ENCODE peak calls at places on chromosomes 11 and 22, in six cellular contexts. J, V, U, T, C and X are unnamed samples.

GRCh38 chr22:43276311-43276710 is 66.9 kb downstream of the SCUBE1 start:
- DNase-seq in J (no peak), V (no peak), U (no peak), T (no peak), C (no peak), X (no peak)

GRCh38 chr11:17376493-17376892 is 12.0 kb downstream of the KCNJ11 start:
- DNase-seq in J (no peak), V (no peak), U (no peak), T (no peak), C (no peak), X (no peak)

GRCh38 chr11:877565-877964 is 33.0 kb downstream of the CHID1 start:
- DNase-seq in J (peak; percentile 31), V (no peak), U (peak; percentile 71), T (no peak), C (no peak), X (no peak)

GRCh38 chr11:17528906-17529813 is 15.1 kb downstream of the USH1C start:
- DNase-seq in J (no peak), V (no peak), U (no peak), T (no peak), C (no peak), X (no peak)

GRCh38 chr11:110131386-110132123 is 38.4 kb downstream of the ZC3H12C start:
- DNase-seq in J (no peak), V (no peak), U (no peak), T (no peak), C (no peak), X (no peak)

GRCh38 chr11:62892077-62892922 is 11.6 kb downstream of the SLC3A2 start:
- DNase-seq in J (no peak), V (no peak), U (no peak), T (no peak), C (no peak), X (no peak)

GRCh38 chr11:34565417-34566208 is 52.0 kb upstream of the ELF5 start:
- DNase-seq in J (peak; percentile 35), V (no peak), U (peak; percentile 37), T (no peak), C (no peak), X (no peak)

GRCh38 chr11:126423743-126424142 is 68.3 kb downstream of the ST3GAL4 start:
- DNase-seq in J (no peak), V (no peak), U (no peak), T (no peak), C (no peak), X (no peak)

GRCh38 chr11:34405079-34405858 is 33.5 kb upstream of the CAT start:
- DNase-seq in J (peak; percentile 57), V (no peak), U (peak; percentile 13), T (no peak), C (no peak), X (peak; percentile 91)

GRCh38 chr11:2592559-2593392 is 107.0 kb downstream of the KCNQ1OT1 start:
- DNase-seq in J (no peak), V (no peak), U (no peak), T (no peak), C (no peak), X (no peak)

GRCh38 chr11:106482920-106483761 is 405.7 kb downstream of the AASDHPPT start:
- DNase-seq in J (no peak), V (peak; percentile 71), U (no peak), T (no peak), C (no peak), X (peak; percentile 49)

GRCh38 chr22:20130319-20130718 is 1.3 kb upstream of the ZDHHC8 start:
- DNase-seq in J (no peak), V (no peak), U (no peak), T (no peak), C (no peak), X (no peak)

GRCh38 chr11:103681855-103682254 is 354.6 kb upstream of the DDI1 start:
- DNase-seq in J (no peak), V (no peak), U (no peak), T (no peak), C (no peak), X (no peak)

GRCh38 chr22:20638143-20638870 is 130.9 kb downstream of the MED15 start:
- DNase-seq in J (no peak), V (no peak), U (no peak), T (no peak), C (no peak), X (no peak)

GRCh38 chr22:32237021-32237420 is 18.1 kb downstream of the SLC5A4 start:
- DNase-seq in J (no peak), V (no peak), U (no peak), T (no peak), C (no peak), X (no peak)

GRCh38 chr11:34233215-34233614 is 124.6 kb downstream of the ABTB2 start:
- DNase-seq in J (no peak), V (no peak), U (no peak), T (no peak), C (no peak), X (no peak)

GRCh38 chr11:93686226-93686625 is 24.7 kb downstream of the CEP295 start:
- DNase-seq in J (no peak), V (peak; percentile 14), U (no peak), T (no peak), C (no peak), X (peak; percentile 2)

GRCh38 chr11:61083601-61084147 is 18.6 kb upstream of the CD5 start:
- DNase-seq in J (no peak), V (no peak), U (no peak), T (no peak), C (no peak), X (no peak)

GRCh38 chr11:80165763-80166162 is 724.9 kb upstream of the TENM4 start:
- DNase-seq in J (no peak), V (no peak), U (no peak), T (no peak), C (no peak), X (peak; percentile 5)

GRCh38 chr11:61129608-61130523 is 27.6 kb downstream of the CD5 start:
- DNase-seq in J (peak; percentile 93), V (peak; percentile 88), U (peak; percentile 91), T (peak; percentile 84), C (peak; percentile 66), X (peak; percentile 84)

GRCh38 chr22:41038732-41039131 is 53.7 kb upstream of the EP300 start:
- DNase-seq in J (no peak), V (no peak), U (no peak), T (no peak), C (no peak), X (peak; percentile 7)

DNA sequence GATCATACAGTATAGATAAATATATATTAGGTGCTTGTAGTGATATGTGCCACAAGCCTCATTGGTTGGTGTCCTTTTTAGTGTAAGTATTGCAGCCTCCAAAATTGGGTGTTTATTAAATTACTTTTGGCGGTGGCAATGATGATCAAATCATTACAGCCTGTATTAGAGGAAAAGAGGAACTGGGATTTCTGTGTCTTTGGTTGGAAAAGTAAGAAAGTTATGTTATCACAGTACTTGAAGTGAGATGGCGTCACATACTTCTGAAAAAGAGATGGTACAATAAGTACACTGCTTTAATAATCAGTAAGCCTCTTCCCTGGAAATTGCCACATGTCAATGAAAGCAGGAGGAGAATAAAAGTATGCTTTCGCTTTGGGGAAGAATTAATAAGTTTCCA is 523 bp upstream of the MPZL3 start:
- DNase-seq in J (no peak), V (no peak), U (no peak), T (no peak), C (no peak), X (no peak)
- H3K4me3 ChIP-seq in J (peak overlapping the region; percentile 98), V (peak overlapping the region; percentile 88), U (peak overlapping the region; percentile 90), T (peak overlapping the region; percentile 77), C (no peak overlapping the region), X (peak overlapping the region; percentile 78)

DNA sequence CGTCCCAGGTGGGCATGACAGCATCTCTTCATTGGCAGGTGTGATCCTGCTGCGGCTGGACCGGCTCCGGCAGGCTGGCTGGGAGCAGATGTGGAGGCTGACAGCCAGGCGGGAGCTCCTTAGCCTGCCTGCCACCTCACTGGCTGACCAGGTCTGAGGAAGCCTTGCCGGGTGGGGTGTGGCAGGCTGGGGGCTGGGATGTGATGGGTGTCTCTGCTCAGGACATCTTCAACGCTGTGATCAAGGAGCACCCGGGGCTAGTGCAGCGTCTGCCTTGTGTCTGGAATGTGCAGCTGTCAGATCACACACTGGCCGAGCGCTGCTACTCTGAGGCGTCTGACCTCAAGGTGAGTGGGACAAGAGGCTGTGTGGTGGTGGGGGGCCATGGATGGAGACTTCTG is 3.5 kb downstream of the LARGE2 start:
- DNase-seq in J (no peak), V (no peak), U (no peak), T (peak; percentile 9), C (no peak), X (no peak)
- H3K4me3 ChIP-seq in J (no peak overlapping the region), V (no peak overlapping the region), U (no peak overlapping the region), T (no peak overlapping the region), C (no peak overlapping the region), X (no peak overlapping the region)

DNA sequence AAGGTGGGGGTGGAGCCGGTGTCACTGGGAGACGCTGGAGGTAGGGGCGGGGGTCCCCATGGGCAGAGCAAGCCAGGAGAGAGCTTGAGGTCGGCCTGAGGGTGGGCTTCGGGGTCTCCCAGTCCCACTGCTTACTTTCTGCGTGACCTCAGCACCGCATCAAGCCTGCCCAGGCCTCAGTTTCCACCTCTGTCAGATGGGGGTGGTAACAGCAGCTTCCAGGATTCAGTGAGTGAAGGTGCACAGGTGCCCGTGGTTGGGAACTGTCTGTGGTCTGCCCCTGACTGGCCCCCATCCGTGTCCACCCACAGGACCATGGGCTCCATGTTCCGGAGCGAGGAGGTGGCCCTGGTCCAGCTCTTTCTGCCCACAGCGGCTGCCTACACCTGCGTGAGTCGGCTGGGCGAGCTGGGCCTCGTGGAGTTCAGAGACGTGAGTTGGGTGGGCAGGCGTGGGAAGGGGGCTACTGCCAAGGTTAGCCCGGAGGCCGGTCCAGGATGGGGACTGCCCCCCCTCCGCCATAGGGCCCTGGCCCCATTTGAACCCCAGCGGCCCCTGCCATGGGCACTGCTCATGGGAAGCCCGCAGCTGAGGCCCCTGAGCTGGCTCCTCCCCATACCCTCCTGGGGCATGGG is 2.2 kb downstream of the TCIRG1 start:
- DNase-seq in J (no peak), V (no peak), U (no peak), T (no peak), C (no peak), X (no peak)
- H3K4me3 ChIP-seq in J (peak overlapping the region; percentile 93), V (peak overlapping the region; percentile 73), U (peak overlapping the region; percentile 60), T (peak overlapping the region; percentile 78), C (peak overlapping the region; percentile 94), X (peak overlapping the region; percentile 92)

GRCh38 chr11:64875369-64876225 is 2.8 kb downstream of the EHD1 start:
- DNase-seq in J (peak; percentile 51), V (no peak), U (no peak), T (no peak), C (no peak), X (peak; percentile 40)

GRCh38 chr11:64874841-64875240 is 3.6 kb downstream of the EHD1 start:
- DNase-seq in J (no peak), V (no peak), U (no peak), T (no peak), C (no peak), X (no peak)

GRCh38 chr11:64876226-64876750 is 2.1 kb downstream of the EHD1 start:
- DNase-seq in J (no peak), V (no peak), U (no peak), T (no peak), C (no peak), X (peak; percentile 43)

GRCh38 chr11:64872790-64873488 is 5.5 kb downstream of the EHD1 start:
- DNase-seq in J (peak; percentile 35), V (no peak), U (no peak), T (no peak), C (no peak), X (no peak)

DNA sequence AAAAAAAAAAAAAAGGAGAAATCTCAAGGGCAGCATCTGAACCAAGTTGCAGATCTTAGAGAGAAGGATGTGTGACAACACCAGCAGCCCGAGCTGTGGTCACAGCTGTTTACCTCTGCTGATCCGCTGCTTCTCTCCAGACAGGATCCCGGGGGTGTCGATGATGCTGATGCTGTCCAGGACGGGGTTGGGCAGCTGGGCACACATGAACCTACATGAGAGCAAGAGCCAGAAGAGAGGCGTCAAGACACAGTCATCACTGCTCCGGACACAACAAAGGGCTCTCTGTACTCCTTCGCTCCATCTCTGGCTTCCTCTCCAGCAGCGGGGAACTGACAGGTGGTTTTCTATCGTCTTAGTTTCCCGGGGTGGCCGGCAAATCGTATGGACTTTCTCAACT is 4.1 kb downstream of the EHD1 start:
- DNase-seq in J (peak; percentile 49), V (no peak), U (no peak), T (no peak), C (no peak), X (no peak)
- H3K4me3 ChIP-seq in J (peak overlapping the region; percentile 86), V (no peak overlapping the region), U (no peak overlapping the region), T (peak overlapping the region; percentile 94), C (no peak overlapping the region), X (no peak overlapping the region)